ENCODE peak calls at places on chromosomes 4 and X, in four cellular contexts. J, C, D and B are unnamed samples.

GRCh38 chrX:47212381-47213293 is 5.8 kb upstream of the CDK16 start:
- DNase-seq in J (no peak), C (no peak), D (peak; percentile 39), B (no peak)

GRCh38 chr4:39528056-39528465 is 822 bp upstream of the UGDH start:
- DNase-seq in J (no peak), C (no peak), D (no peak), B (no peak)

GRCh38 chr4:53089940-53090729 is 228.0 kb downstream of the RASL11B start:
- DNase-seq in J (no peak), C (no peak), D (no peak), B (no peak)

GRCh38 chr4:166315721-166316467 is 442.9 kb downstream of the TLL1 start:
- DNase-seq in J (no peak), C (no peak), D (no peak), B (no peak)

GRCh38 chr4:186819357-186820086 is 95.9 kb upstream of the FAT1 start:
- DNase-seq in J (no peak), C (no peak), D (no peak), B (no peak)

GRCh38 chr4:61511716-61512488 is 311.8 kb downstream of the ADGRL3 start:
- DNase-seq in J (no peak), C (no peak), D (no peak), B (no peak)

GRCh38 chrX:42755820-42756219 is 22.1 kb downstream of the PPP1R2C start:
- DNase-seq in J (no peak), C (no peak), D (no peak), B (no peak)

GRCh38 chr4:115851918-115852766 is 738.7 kb upstream of the NDST4 start:
- DNase-seq in J (peak; percentile 51), C (peak; percentile 4), D (peak; percentile 14), B (no peak)

GRCh38 chrX:80808854-80809493 is 703 bp downstream of the BRWD3 start:
- DNase-seq in J (no peak), C (no peak), D (peak; percentile 27), B (no peak)

GRCh38 chr4:10002278-10002677 is 19.0 kb downstream of the SLC2A9 start:
- DNase-seq in J (no peak), C (no peak), D (no peak), B (no peak)

DNA sequence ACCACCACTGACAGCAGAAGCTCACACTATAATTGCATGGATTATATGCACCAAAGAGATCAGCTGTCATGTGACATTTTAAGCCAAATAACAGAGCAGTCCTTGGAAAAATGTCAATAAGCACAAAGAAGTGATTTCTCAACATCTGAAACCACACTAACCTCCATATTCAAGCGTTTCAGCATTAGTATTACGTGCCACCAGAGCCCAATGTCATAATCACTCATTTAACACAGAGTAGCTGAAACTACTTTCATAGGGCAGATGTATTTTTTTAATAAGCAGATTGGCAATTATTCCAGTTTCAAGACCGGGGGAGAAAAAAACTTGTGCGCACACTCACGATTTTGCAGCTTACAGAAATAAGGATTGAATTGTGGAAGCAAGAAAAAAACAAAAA is 76.6 kb downstream of the SH3KBP1 start:
- DNase-seq in J (no peak), C (no peak), D (no peak), B (no peak)
- TF ChIP-seq JUND in J (no peak), C (no peak), D (no peak), B (no peak)

DNA sequence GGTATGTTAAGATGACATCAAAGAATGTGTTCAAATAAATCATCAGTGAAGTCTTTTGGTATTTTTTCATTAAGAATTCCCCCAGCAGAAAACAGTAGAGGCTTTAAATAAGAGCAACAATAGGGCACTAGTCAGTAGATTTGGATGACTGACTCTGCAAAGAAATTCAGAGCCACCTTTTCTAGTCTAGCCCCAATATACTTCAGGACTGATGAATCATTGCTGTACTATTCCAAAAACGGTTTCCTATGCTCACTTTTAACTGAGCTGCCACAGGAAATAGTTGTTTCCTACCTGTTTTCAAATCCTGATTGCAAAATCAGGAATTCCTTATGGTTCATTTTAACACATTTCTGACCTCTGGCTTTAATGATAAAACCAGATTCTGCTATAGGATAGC is 171.6 kb downstream of the NR3C2 start:
- DNase-seq in J (no peak), C (no peak), D (no peak), B (no peak)
- TF ChIP-seq JUND in J (no peak), C (no peak), D (no peak), B (no peak)

GRCh38 chrX:48711929-48712505 is 15.5 kb downstream of the SUV39H1 start:
- DNase-seq in J (no peak), C (no peak), D (no peak), B (no peak)

GRCh38 chrX:48715876-48716502 is 19.5 kb downstream of the SUV39H1 start:
- DNase-seq in J (no peak), C (no peak), D (no peak), B (no peak)

GRCh38 chrX:48713847-48714246 is 17.3 kb downstream of the SUV39H1 start:
- DNase-seq in J (no peak), C (no peak), D (no peak), B (no peak)

GRCh38 chrX:48714573-48714972 is 18.0 kb downstream of the SUV39H1 start:
- DNase-seq in J (no peak), C (no peak), D (no peak), B (no peak)

GRCh38 chrX:48715066-48715465 is 18.5 kb downstream of the SUV39H1 start:
- DNase-seq in J (no peak), C (no peak), D (no peak), B (no peak)
- TF ChIP-seq JUND in J (no peak), C (no peak), D (no peak), B (no peak)

DNA sequence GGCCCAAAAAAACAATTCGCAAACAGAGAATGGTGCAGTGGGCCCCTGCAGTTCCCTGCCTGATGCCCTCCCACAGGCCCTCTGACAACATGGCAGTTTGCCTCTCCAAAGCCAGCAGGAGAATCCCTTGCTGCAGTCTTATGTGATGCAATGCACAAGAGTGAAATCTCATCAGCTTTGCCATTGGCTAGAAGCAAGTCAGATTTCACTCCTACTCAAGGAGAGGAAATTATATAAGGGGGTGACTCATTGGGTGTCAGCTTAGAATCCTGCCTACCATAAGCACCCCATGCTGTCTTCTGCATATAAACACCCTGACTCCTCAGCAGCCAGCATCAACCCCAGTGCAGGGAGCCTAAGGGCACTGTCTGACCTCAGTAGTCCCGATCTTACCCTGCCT is 157.3 kb upstream of the LDB2 start:
- DNase-seq in J (no peak), C (no peak), D (no peak), B (no peak)
- TF ChIP-seq JUND in J (no peak), C (no peak), D (no peak), B (no peak)

GRCh38 chr4:23887989-23888388 is 1.9 kb downstream of the PPARGC1A start:
- DNase-seq in J (no peak), C (no peak), D (no peak), B (no peak)

GRCh38 chr4:23887173-23887572 is 2.7 kb downstream of the PPARGC1A start:
- DNase-seq in J (no peak), C (no peak), D (no peak), B (no peak)

GRCh38 chr4:23889368-23889767 is 479 bp downstream of the PPARGC1A start:
- DNase-seq in J (no peak), C (no peak), D (no peak), B (no peak)

GRCh38 chr4:23889814-23890269 is at the start of gene PPARGC1A:
- DNase-seq in J (no peak), C (no peak), D (peak; percentile 11), B (peak; percentile 18)

GRCh38 chr4:23888421-23889319 is 1.2 kb downstream of the PPARGC1A start:
- DNase-seq in J (no peak), C (no peak), D (peak; percentile 66), B (peak; percentile 24)
- TF ChIP-seq JUND in J (no peak), C (no peak), D (no peak), B (no peak)